ENCODE peak calls at places on chromosomes 4 and X, in four cellular contexts. K is mammary epithelial cell, S is A549, W is PC-3. U is an unnamed sample.

GRCh38 chr4:170652571-170652970 is 562.8 kb upstream of the AADAT start:
- DNase-seq in K (no peak), S (no peak), W (no peak), U (no peak)

GRCh38 chr4:14871676-14872430 is 130.4 kb upstream of the CPEB2 start:
- DNase-seq in K (peak; percentile 92), S (no peak), W (peak; percentile 90), U (no peak)

GRCh38 chr4:10581022-10581421 is 103.5 kb downstream of the CLNK start:
- DNase-seq in K (no peak), S (no peak), W (no peak), U (no peak)

GRCh38 chrX:129006491-129006890 is 516.8 kb downstream of the SMARCA1 start:
- DNase-seq in K (no peak), S (no peak), W (no peak), U (no peak)

GRCh38 chr4:21307709-21308108 is 607.5 kb downstream of the PACRGL start:
- DNase-seq in K (no peak), S (no peak), W (no peak), U (no peak)

GRCh38 chr4:180449395-180449956 is 1793.7 kb upstream of the TENM3 start:
- DNase-seq in K (peak; percentile 54), S (peak; percentile 19), W (peak; percentile 57), U (peak; percentile 37)

GRCh38 chrX:2769615-2770014 is 17.8 kb downstream of the XG start:
- DNase-seq in K (no peak), S (no peak), W (no peak), U (no peak)

GRCh38 chr4:130747842-130748241 is 1651.9 kb downstream of the C4orf33 start:
- DNase-seq in K (no peak), S (no peak), W (peak; percentile 13), U (no peak)

GRCh38 chr4:19372365-19372764 is 879.3 kb upstream of the SLIT2 start:
- DNase-seq in K (no peak), S (no peak), W (no peak), U (no peak)

GRCh38 chr4:84920591-84920990 is 45.9 kb downstream of the WDFY3 start:
- DNase-seq in K (peak; percentile 54), S (no peak), W (peak; percentile 67), U (peak; percentile 62)

GRCh38 chr4:100986360-100986868 is 360.9 kb downstream of the PPP3CA start:
- DNase-seq in K (no peak), S (no peak), W (no peak), U (peak; percentile 91)

GRCh38 chrX:37871626-37872302 is 24.4 kb upstream of the DYNLT3 start:
- DNase-seq in K (peak; percentile 82), S (peak; percentile 69), W (peak; percentile 88), U (peak; percentile 94)

GRCh38 chrX:76279007-76279406 is 106.1 kb downstream of the PBDC1 start:
- DNase-seq in K (peak; percentile 29), S (peak; percentile 6), W (peak; percentile 67), U (peak; percentile 9)

GRCh38 chr4:170374770-170375169 is 285.0 kb upstream of the AADAT start:
- DNase-seq in K (peak; percentile 45), S (peak; percentile 1), W (peak; percentile 46), U (no peak)

GRCh38 chrX:24702362-24703184 is 8.9 kb downstream of the POLA1 start:
- DNase-seq in K (no peak), S (no peak), W (no peak), U (no peak)

GRCh38 chr4:186651181-186651603 is 72.5 kb downstream of the FAT1 start:
- DNase-seq in K (no peak), S (no peak), W (no peak), U (no peak)

GRCh38 chr4:79147251-79147650 is 178.6 kb downstream of the NAA11 start:
- DNase-seq in K (no peak), S (no peak), W (peak; percentile 23), U (no peak)

GRCh38 chr4:150964754-150965153 is 50.3 kb downstream of the LRBA start:
- DNase-seq in K (no peak), S (no peak), W (no peak), U (no peak)

GRCh38 chr4:88178633-88179231 is 20.3 kb upstream of the ABCG2 start:
- DNase-seq in K (no peak), S (no peak), W (no peak), U (no peak)

GRCh38 chr4:173074501-173074946 is 94.1 kb upstream of the GALNT7 start:
- DNase-seq in K (peak; percentile 95), S (peak; percentile 18), W (peak; percentile 73), U (peak; percentile 97)

GRCh38 chrX:119942831-119943184 is 743 bp downstream of the NKAP start:
- DNase-seq in K (no peak), S (peak; percentile 14), W (peak; percentile 9), U (peak; percentile 3)

GRCh38 chr4:77960367-77960766 is 96.8 kb upstream of the FRAS1 start:
- DNase-seq in K (no peak), S (no peak), W (no peak), U (no peak)

GRCh38 chrX:154135458-154136229 is 8.4 kb upstream of the OPN1LW start:
- DNase-seq in K (peak; percentile 8), S (no peak), W (peak; percentile 9), U (no peak)

GRCh38 chr4:100644150-100644549 is 126.3 kb upstream of the EMCN start:
- DNase-seq in K (no peak), S (no peak), W (no peak), U (no peak)

GRCh38 chr4:30828290-30828926 is 108.2 kb downstream of the PCDH7 start:
- DNase-seq in K (peak; percentile 67), S (no peak), W (no peak), U (peak; percentile 88)

GRCh38 chr4:4249876-4250275 is 1.9 kb upstream of the TMEM128 start:
- DNase-seq in K (no peak), S (no peak), W (no peak), U (no peak)

GRCh38 chr4:65917486-65917885 is 247.2 kb upstream of the EPHA5 start:
- DNase-seq in K (no peak), S (no peak), W (peak; percentile 56), U (peak; percentile 83)

GRCh38 chrX:2500091-2500680 is 590 bp downstream of the DHRSX start:
- DNase-seq in K (peak; percentile 52), S (peak; percentile 62), W (peak; percentile 52), U (peak; percentile 46)

GRCh38 chr4:113979973-113980615 is 647 bp upstream of the ARSJ start:
- DNase-seq in K (peak; percentile 31), S (no peak), W (peak; percentile 38), U (peak; percentile 56)

GRCh38 chrX:135625995-135626394 is 87.4 kb upstream of the CT45A1 start:
- DNase-seq in K (no peak), S (no peak), W (peak; percentile 39), U (no peak)

GRCh38 chrX:153598541-153599191 is at the start of gene CCNQ:
- DNase-seq in K (peak; percentile 28), S (no peak), W (peak; percentile 15), U (no peak)

GRCh38 chrX:20285513-20285912 is 18.8 kb upstream of the RPS6KA3 start:
- DNase-seq in K (peak; percentile 30), S (no peak), W (peak; percentile 79), U (no peak)

DNA sequence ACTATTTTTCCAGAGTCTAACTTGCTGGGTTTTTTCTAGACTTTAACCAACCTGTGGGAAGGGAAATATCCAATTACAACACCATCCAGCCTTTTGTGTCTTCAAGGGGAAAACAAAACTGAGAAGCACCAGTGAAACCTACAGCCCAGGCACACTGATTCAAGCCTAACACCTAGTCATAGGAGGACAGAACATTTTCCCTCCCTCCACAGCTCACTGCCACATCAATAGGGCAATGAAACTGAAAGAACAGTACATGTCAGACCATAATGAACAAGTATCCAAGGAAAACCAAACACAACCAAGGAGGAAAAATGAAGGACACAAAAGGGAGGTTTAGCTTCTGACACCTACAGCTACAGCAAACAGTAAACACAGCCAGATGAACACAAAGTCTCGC is 17.6 kb downstream of the MAGEA8 start:
- DNase-seq in K (no peak), S (no peak), W (no peak), U (no peak)
- H3K4me2 ChIP-seq in K (no peak overlapping the region), S (no peak overlapping the region), W (no peak overlapping the region), U (no peak overlapping the region)

GRCh38 chr4:149901128-149901527 is 85.5 kb upstream of the IQCM start:
- DNase-seq in K (no peak), S (no peak), W (no peak), U (no peak)

GRCh38 chr4:149891381-149891780 is 75.7 kb upstream of the IQCM start:
- DNase-seq in K (no peak), S (no peak), W (no peak), U (peak; percentile 57)

GRCh38 chr4:149897784-149898183 is 82.1 kb upstream of the IQCM start:
- DNase-seq in K (peak; percentile 6), S (no peak), W (peak; percentile 18), U (no peak)

GRCh38 chr4:149896428-149896827 is 80.8 kb upstream of the IQCM start:
- DNase-seq in K (peak; percentile 18), S (no peak), W (peak; percentile 55), U (peak; percentile 31)
- TF ChIP-seq CTCF in K (peak; percentile 73), S (no peak), W (peak; percentile 60), U (peak; percentile 56)

GRCh38 chr4:149291463-149291862 is 524.2 kb downstream of the IQCM start:
- DNase-seq in K (no peak), S (no peak), W (peak; percentile 59), U (peak; percentile 81)
- H3K4me2 ChIP-seq in K (no peak overlapping the region), S (no peak overlapping the region), W (no peak overlapping the region), U (no peak overlapping the region)

DNA sequence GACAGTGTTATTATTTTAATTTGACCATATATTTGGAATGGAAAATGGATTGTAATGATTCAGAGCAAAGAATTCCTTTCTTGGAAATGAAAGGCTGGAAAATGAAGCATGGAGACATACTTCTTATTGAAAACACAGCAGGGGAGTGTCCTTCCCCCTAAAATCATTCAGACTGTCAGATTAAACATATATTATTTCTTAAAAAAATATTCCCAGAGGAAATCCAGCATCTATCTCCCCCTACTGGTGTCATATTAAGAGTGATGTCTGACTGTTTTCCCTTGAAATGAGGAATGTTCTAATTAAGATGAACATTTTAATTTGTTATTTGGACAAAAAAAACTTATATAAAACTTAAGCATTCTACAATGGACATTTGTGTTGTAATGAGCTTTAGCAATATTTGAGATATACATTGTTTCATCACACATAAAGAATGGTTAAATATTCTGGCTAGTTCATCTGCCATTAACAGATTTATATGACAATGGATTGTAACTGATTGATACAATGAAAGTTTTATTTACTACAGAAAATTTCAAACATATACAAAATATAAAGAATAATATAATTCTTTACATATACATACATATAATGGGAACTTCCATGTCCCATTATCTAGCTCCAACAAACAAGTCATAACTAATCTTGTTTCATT is 264.6 kb downstream of the SPRY1 start:
- DNase-seq in K (no peak), S (peak; percentile 10), W (peak; percentile 56), U (no peak)
- TF ChIP-seq CTCF in K (peak; percentile 60), S (peak; percentile 65), W (peak; percentile 65), U (peak; percentile 48)

DNA sequence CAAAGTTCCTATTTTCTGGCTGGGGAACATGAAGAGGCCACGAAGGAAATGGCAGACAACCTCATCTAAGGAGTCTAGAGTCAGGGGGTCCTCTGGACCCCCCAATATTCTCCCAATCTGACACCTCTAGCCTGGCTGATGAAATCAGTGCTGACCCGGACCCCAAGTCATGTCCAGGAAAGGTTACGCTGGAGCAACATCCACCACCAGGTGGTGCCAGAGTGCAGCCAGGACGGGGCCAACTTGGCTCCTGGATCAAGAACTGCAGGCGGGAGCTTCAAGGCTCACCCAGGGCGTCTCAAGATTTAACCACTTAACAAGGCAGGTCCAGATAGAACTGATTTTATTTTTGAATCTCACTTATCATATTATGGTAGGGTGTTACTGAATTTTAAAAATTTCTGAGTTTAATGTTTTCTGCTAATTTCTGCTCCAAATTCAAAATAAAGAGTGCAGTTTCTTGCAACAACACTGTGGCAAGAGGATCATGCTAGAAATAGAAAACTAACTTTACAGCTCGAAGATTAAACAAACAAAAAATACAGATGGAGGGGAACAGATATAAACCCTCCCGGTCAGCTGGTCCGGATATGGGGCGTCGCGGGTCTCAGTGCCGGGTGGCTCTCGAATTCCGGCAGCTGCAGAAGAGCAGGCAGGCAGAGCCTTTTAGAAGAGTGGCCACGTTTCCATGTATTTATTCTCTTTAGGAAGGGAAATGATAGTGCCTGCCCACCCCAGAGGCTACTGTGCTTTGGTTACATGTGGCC is 135.5 kb downstream of the AFAP1 start:
- DNase-seq in K (peak; percentile 51), S (peak; percentile 78), W (peak; percentile 77), U (peak; percentile 55)
- H3K4me2 ChIP-seq in K (no peak overlapping the region), S (peak overlapping the region; percentile 80), W (no peak overlapping the region), U (no peak overlapping the region)